ENCODE peak calls at places on chromosomes 5 and 9, in seven cellular contexts. J is GM06990; V is psoas muscle; E is bronchial epithelial cell; M is PC-9; X is MM.1S; F is CD4-positive, alpha-beta memory T cell. R is an unnamed sample.

GRCh38 chr5:156256644-156257043 is 70.3 kb upstream of the SGCD start:
- DNase-seq in M (no peak), V (no peak), E (no peak), X (no peak), F (no peak), J (no peak), R (no peak)

GRCh38 chr9:71446499-71447411 is 321.6 kb downstream of the CEMIP2 start:
- DNase-seq in V (peak; percentile 12), F (no peak), M (no peak), E (peak; percentile 33), X (peak; percentile 66), J (peak; percentile 45), R (no peak)

GRCh38 chr9:88605500-88606172 is 70.7 kb downstream of the NXNL2 start:
- DNase-seq in X (no peak), F (no peak), M (no peak), E (no peak), J (no peak), V (no peak), R (no peak)

GRCh38 chr5:77259479-77259878 is 49.0 kb downstream of the PDE8B start:
- DNase-seq in X (no peak), E (no peak), F (no peak), V (no peak), M (no peak), J (peak; percentile 13), R (no peak)

GRCh38 chr9:124551472-124552339 is 44.5 kb upstream of the NR5A1 start:
- DNase-seq in J (no peak), F (no peak), E (peak; percentile 71), M (peak; percentile 78), X (peak; percentile 39), V (no peak), R (no peak)

GRCh38 chr9:124975131-124975530 is 34.2 kb upstream of the GOLGA1 start:
- DNase-seq in E (no peak), J (no peak), F (no peak), V (no peak), X (peak; percentile 52), M (no peak), R (no peak)

GRCh38 chr5:104909803-104910202 is 1347.2 kb upstream of the NUDT12 start:
- DNase-seq in M (no peak), E (no peak), F (no peak), X (no peak), V (no peak), J (no peak), R (no peak)

GRCh38 chr5:108216890-108217289 is 165.0 kb downstream of the FBXL17 start:
- DNase-seq in F (no peak), M (no peak), V (no peak), J (no peak), E (peak; percentile 67), X (no peak), R (no peak)

GRCh38 chr5:116990010-116990409 is 415.4 kb upstream of the SEMA6A start:
- DNase-seq in X (no peak), E (no peak), F (no peak), V (no peak), J (no peak), M (no peak), R (no peak)

GRCh38 chr5:37495668-37496067 is 116.5 kb downstream of the WDR70 start:
- DNase-seq in M (no peak), X (no peak), V (no peak), E (peak; percentile 83), J (no peak), F (no peak), R (no peak)

GRCh38 chr5:96280946-96281393 is 152.1 kb downstream of the PCSK1 start:
- DNase-seq in J (no peak), V (no peak), M (no peak), F (no peak), X (no peak), E (peak; percentile 78), R (no peak)

GRCh38 chr5:179960204-179960831 is 52.6 kb upstream of the TBC1D9B start:
- DNase-seq in M (no peak), F (no peak), X (no peak), E (no peak), V (no peak), J (no peak), R (no peak)

GRCh38 chr5:43106290-43106638 is 14.4 kb upstream of the ZNF131 start:
- DNase-seq in X (no peak), E (no peak), V (no peak), F (no peak), J (no peak), M (no peak), R (no peak)

GRCh38 chr9:126406075-126406675 is 79.5 kb downstream of the MVB12B start:
- DNase-seq in V (no peak), J (no peak), X (no peak), M (no peak), F (no peak), E (no peak), R (no peak)

GRCh38 chr9:136326061-136326776 is 1.1 kb upstream of the GPSM1 start:
- DNase-seq in M (no peak), E (no peak), F (peak; percentile 33), J (no peak), X (no peak), V (no peak), R (no peak)

GRCh38 chr5:72166070-72166979 is 59.0 kb downstream of the MAP1B start:
- DNase-seq in M (no peak), E (peak; percentile 83), F (no peak), X (no peak), V (peak; percentile 32), J (no peak), R (peak; percentile 48)

GRCh38 chr5:150946351-150946905 is 41.6 kb upstream of the ZNF300 start:
- DNase-seq in V (peak; percentile 87), J (no peak), M (peak; percentile 72), X (no peak), E (peak; percentile 52), F (no peak), R (peak; percentile 91)

GRCh38 chr9:138067594-138068367 is 190.2 kb downstream of the CACNA1B start:
- DNase-seq in V (no peak), E (no peak), X (no peak), M (no peak), F (no peak), J (no peak), R (no peak)

GRCh38 chr5:6732634-6733410 is 19.6 kb downstream of the TENT4A start:
- DNase-seq in X (no peak), F (no peak), J (no peak), E (peak; percentile 25), V (peak; percentile 40), M (no peak), R (no peak)

GRCh38 chr9:89021154-89021803 is 30.0 kb downstream of the S1PR3 start:
- DNase-seq in V (peak; percentile 49), M (peak; percentile 85), F (no peak), J (no peak), E (peak; percentile 73), X (no peak), R (peak; percentile 75)

GRCh38 chr9:32378496-32378895 is 5.9 kb upstream of the ACO1 start:
- DNase-seq in E (peak; percentile 68), X (peak; percentile 79), F (peak; percentile 63), J (peak; percentile 24), V (no peak), M (no peak), R (no peak)

GRCh38 chr5:37552770-37553719 is 173.9 kb downstream of the WDR70 start:
- DNase-seq in J (no peak), F (no peak), X (no peak), E (peak; percentile 29), V (no peak), M (no peak), R (no peak)

GRCh38 chr9:132977626-132978450 is 656 bp upstream of the GFI1B start:
- DNase-seq in J (peak; percentile 43), F (peak; percentile 62), E (peak; percentile 33), V (peak; percentile 50), M (no peak), X (peak; percentile 56), R (no peak)

GRCh38 chr9:78441822-78442431 is 145.0 kb downstream of the PSAT1 start:
- DNase-seq in E (no peak), V (no peak), J (no peak), X (no peak), M (no peak), F (no peak), R (no peak)

GRCh38 chr5:140996055-140996454 is 29.8 kb downstream of the PCDHAC2 start:
- DNase-seq in E (no peak), J (no peak), F (no peak), X (no peak), M (no peak), V (no peak), R (no peak)

DNA sequence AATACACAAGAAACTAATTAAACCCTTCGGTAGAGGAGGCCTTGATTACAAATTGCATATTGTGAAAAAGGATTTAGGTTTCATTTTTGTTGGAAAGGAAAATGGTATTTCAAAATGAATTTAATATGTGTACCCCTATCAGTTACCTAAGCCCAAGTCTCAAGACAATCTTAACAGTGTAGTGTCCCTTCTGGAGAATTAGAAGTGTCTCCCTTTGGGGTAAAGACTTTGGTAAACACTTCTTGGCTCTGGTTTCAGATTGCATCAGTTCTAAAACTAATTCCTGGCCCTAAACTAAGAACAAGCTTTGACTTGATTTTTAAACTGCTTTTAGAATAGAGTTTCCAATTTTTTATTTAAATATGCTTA is 3.3 kb upstream of the STOM start:
- DNase-seq in M (no peak), V (no peak), J (no peak), F (no peak), E (peak; percentile 83), X (no peak), R (no peak)
- H3K4me3 ChIP-seq in M (no peak overlapping the region), V (no peak overlapping the region), J (no peak overlapping the region), F (no peak overlapping the region), E (no peak overlapping the region), X (no peak overlapping the region), R (no peak overlapping the region)

DNA sequence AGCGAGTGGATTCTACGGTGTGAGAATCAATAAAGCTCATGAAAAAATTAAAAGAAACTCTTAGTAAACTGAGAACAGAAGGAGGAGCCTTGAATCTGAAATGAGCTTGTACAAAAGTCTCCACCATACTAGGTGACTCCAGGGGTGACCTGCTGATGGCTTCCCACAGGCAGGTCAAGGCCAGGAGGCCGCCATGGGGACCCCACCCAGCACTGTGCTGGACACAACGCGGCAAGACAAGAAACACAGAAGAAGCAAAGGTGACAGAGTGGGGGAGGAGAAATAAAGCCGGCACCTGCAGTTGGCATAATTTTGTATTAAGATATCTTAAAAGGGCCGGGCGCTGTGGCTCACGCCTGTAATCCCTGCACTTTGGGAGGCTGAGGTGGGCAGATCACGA is 12.1 kb upstream of the SLC6A19 start:
- DNase-seq in E (no peak), F (no peak), J (no peak), V (no peak), X (no peak), M (no peak), R (no peak)
- H3K27me3 ChIP-seq in E (no peaks in the 10 kb centered on the region), F (no peaks in the 10 kb centered on the region), J (no peaks in the 10 kb centered on the region), V (peaks cover 34% of the 10 kb centered on the region), X (peaks cover 24% of the 10 kb centered on the region), M (peaks cover 82% of the 10 kb centered on the region), R (peaks cover 39% of the 10 kb centered on the region)

GRCh38 chr5:83299353-83299752 is 172.2 kb upstream of the VCAN start:
- DNase-seq in J (no peak), E (no peak), X (no peak), V (no peak), F (no peak), M (no peak), R (no peak)
- H3K4me3 ChIP-seq in J (no peak overlapping the region), E (no peak overlapping the region), X (no peak overlapping the region), V (no peak overlapping the region), F (no peak overlapping the region), M (no peak overlapping the region), R (no peak overlapping the region)

DNA sequence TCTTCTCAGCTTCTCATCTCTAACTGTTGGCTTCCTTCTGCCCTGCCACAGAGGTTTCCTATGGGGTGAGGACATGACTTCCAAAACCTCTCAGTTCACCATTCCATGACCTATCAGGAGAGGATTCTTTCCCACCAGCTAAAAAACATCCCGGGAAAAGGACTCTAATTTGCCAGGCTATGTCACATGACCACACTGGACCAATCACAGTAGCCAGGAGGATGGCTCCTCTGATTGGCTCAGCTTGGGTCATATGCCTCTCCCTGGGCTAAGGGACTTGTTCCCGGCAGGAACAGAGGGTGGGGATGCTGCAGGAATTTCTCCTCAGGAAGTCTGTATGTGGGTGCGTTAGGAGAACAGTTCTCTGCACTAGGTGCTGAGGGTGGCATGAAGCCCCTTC is 40.3 kb upstream of the XPA start:
- DNase-seq in X (no peak), F (no peak), E (no peak), V (no peak), J (no peak), M (no peak), R (no peak)
- H3K27me3 ChIP-seq in X (no peaks in the 10 kb centered on the region), F (peaks cover 20% of the 10 kb centered on the region), E (no peaks in the 10 kb centered on the region), V (peaks cover 26% of the 10 kb centered on the region), J (no peaks in the 10 kb centered on the region), M (no peaks in the 10 kb centered on the region), R (peaks cover 37% of the 10 kb centered on the region)